ENCODE peak calls at places on chromosomes 7 and 10, in ten cellular contexts. A is NCI-H1092 treated with DMSO at 0.1 percent for 48 hours; U is amniotic stem cell; Y is stimulated activated CD8-positive, alpha-beta memory T cell treated with anti-CD3 and anti-CD28 coated beads, Interleukin-7, amount 100 ng/mL, for 1 hour; B is HS-5; I is kidney; N is stimulated activated CD4-positive, alpha-beta T cell treated with anti-CD3 and anti-CD28 coated beads, TNF-alpha, amount 100 ng/mL, for 1 hour; C is lower lobe of right lung; D is kidney tubule cell; R is AG04450. S is an unnamed sample.
A peak's percentile ranks its signal among the peaks of the same experiment; 100 is the strongest.

GRCh38 chr7:28349637-28350036 is 62.7 kb upstream of the CREB5 start:
- DNase-seq in U (no peak), C (no peak), Y (no peak), N (no peak), I (no peak), D (peak; percentile 72), R (no peak), A (no peak), B (peak; percentile 51), S (no peak)

GRCh38 chr7:7181519-7182155 is 707 bp upstream of the C1GALT1 start:
- DNase-seq in A (peak; percentile 87), B (no peak), R (no peak), I (no peak), U (no peak), C (peak; percentile 62), N (peak; percentile 7), Y (peak; percentile 21), D (peak; percentile 89), S (peak; percentile 40)

GRCh38 chr10:77180794-77181193 is 456.8 kb downstream of the KCNMA1 start:
- DNase-seq in N (no peak), B (peak; percentile 32), A (no peak), Y (no peak), U (no peak), I (no peak), R (no peak), C (no peak), D (peak; percentile 81), S (no peak)

GRCh38 chr10:129219364-129219763 is 247.7 kb upstream of the MGMT start:
- DNase-seq in I (no peak), Y (no peak), U (no peak), A (no peak), C (no peak), D (no peak), R (no peak), B (no peak), N (no peak), S (no peak)

GRCh38 chr7:121530251-121531174 is 134.4 kb upstream of the FAM3C start:
- DNase-seq in D (peak; percentile 99), N (no peak), Y (peak; percentile 14), C (no peak), I (peak; percentile 63), B (peak; percentile 93), U (peak; percentile 52), A (no peak), R (no peak), S (no peak)

GRCh38 chr10:22854935-22855421 is 72.9 kb upstream of the ARMC3 start:
- DNase-seq in I (no peak), C (no peak), U (no peak), D (no peak), B (no peak), N (no peak), A (no peak), R (no peak), Y (no peak), S (no peak)

GRCh38 chr7:47803846-47804245 is 144.4 kb downstream of the PKD1L1 start:
- DNase-seq in U (no peak), R (no peak), B (no peak), D (no peak), C (no peak), Y (no peak), A (peak; percentile 93), I (no peak), N (no peak), S (no peak)

GRCh38 chr10:14325325-14325955 is 5.3 kb downstream of the FRMD4A start:
- DNase-seq in B (no peak), A (no peak), U (no peak), I (no peak), D (peak; percentile 28), Y (no peak), R (no peak), C (peak; percentile 61), N (no peak), S (no peak)

GRCh38 chr7:27167170-27167505 is 1.8 kb upstream of the HOXA9 start:
- DNase-seq in N (no peak), B (peak; percentile 54), C (peak; percentile 48), A (no peak), Y (no peak), I (peak; percentile 85), D (peak; percentile 90), R (no peak), U (no peak), S (no peak)

GRCh38 chr10:114261116-114261515 is 22.1 kb downstream of the VWA2 start:
- DNase-seq in R (no peak), I (no peak), A (no peak), U (peak; percentile 17), N (no peak), B (no peak), Y (no peak), C (no peak), D (peak; percentile 85), S (no peak)

GRCh38 chr7:64558323-64558705 is 4.6 kb downstream of the ZNF680 start:
- DNase-seq in R (no peak), I (no peak), U (no peak), D (no peak), B (no peak), A (no peak), Y (no peak), C (no peak), N (no peak), S (no peak)

GRCh38 chr10:14603539-14604102 is 171.1 kb downstream of the FAM107B start:
- DNase-seq in U (no peak), N (no peak), B (no peak), R (no peak), Y (no peak), A (no peak), D (no peak), C (no peak), I (peak; percentile 77), S (peak; percentile 80)

GRCh38 chr7:34844936-34845665 is 187.1 kb downstream of the NPSR1 start:
- DNase-seq in Y (no peak), D (no peak), C (no peak), I (no peak), A (no peak), U (no peak), B (no peak), N (no peak), R (no peak), S (no peak)

GRCh38 chr10:49213211-49213610 is 25.0 kb upstream of the TMEM273 start:
- DNase-seq in C (no peak), D (no peak), U (no peak), A (no peak), I (no peak), R (no peak), Y (no peak), N (no peak), B (no peak), S (no peak)

GRCh38 chr10:103177123-103177522 is 15.9 kb downstream of the NT5C2 start:
- DNase-seq in U (no peak), Y (no peak), R (no peak), D (no peak), I (no peak), N (no peak), C (no peak), A (no peak), B (no peak), S (no peak)

GRCh38 chr10:13839430-13839986 is 252.7 kb downstream of the PRPF18 start:
- DNase-seq in A (no peak), D (peak; percentile 36), B (no peak), C (no peak), I (no peak), Y (no peak), U (peak; percentile 66), R (peak; percentile 74), N (no peak), S (no peak)

GRCh38 chr7:158814637-158815036 is 14.7 kb downstream of the ESYT2 start:
- DNase-seq in D (no peak), I (no peak), B (no peak), A (no peak), U (no peak), C (no peak), R (no peak), N (no peak), Y (no peak), S (no peak)

GRCh38 chr10:125257521-125258105 is 97.2 kb upstream of the CTBP2 start:
- DNase-seq in U (no peak), Y (no peak), C (no peak), I (no peak), D (no peak), A (no peak), N (no peak), R (no peak), B (no peak), S (no peak)

GRCh38 chr7:135742371-135742770 is 6.2 kb downstream of the FAM180A start:
- DNase-seq in Y (no peak), U (no peak), R (no peak), C (no peak), A (no peak), N (no peak), I (no peak), B (no peak), D (no peak), S (no peak)

GRCh38 chr10:122078326-122078725 is 89.4 kb downstream of the TACC2 start:
- DNase-seq in A (no peak), B (no peak), N (no peak), U (no peak), I (no peak), D (no peak), Y (no peak), C (no peak), R (no peak), S (no peak)

GRCh38 chr10:104260775-104261115 is 6.1 kb downstream of the GSTO1 start:
- DNase-seq in A (no peak), Y (no peak), I (no peak), N (no peak), B (no peak), C (no peak), U (no peak), D (peak; percentile 35), R (no peak), S (no peak)

GRCh38 chr10:118501637-118502440 is 93.6 kb downstream of the PRLHR start:
- DNase-seq in R (no peak), A (no peak), I (no peak), C (no peak), B (peak; percentile 82), Y (no peak), U (no peak), N (no peak), D (peak; percentile 49), S (no peak)

GRCh38 chr10:22712959-22713852 is 1.2 kb downstream of the PIP4K2A start:
- DNase-seq in U (no peak), R (no peak), I (peak; percentile 81), N (peak; percentile 12), A (no peak), Y (no peak), C (peak; percentile 65), D (peak; percentile 33), B (no peak), S (peak; percentile 63)

GRCh38 chr7:94149776-94150545 is 145.8 kb upstream of the BET1 start:
- DNase-seq in N (no peak), R (no peak), Y (no peak), A (no peak), C (no peak), I (no peak), U (no peak), D (no peak), B (no peak), S (no peak)

GRCh38 chr7:54292171-54292925 is 249.8 kb upstream of the VSTM2A start:
- DNase-seq in C (no peak), D (no peak), B (no peak), U (no peak), A (no peak), Y (no peak), I (no peak), N (no peak), R (no peak), S (peak; percentile 10)

GRCh38 chr10:7819126-7819470 is 793 bp downstream of the TAF3 start:
- DNase-seq in U (no peak), C (peak; percentile 51), I (no peak), Y (no peak), A (peak; percentile 23), B (no peak), D (peak; percentile 53), N (no peak), R (no peak), S (no peak)